ENCODE peak calls at places on chromosomes 5 and 9, in seven cellular contexts. W is HFF-Myc, R is GM06990, K is BE2C, H is epithelial cell of proximal tubule, E is body of pancreas, O is fibroblast of lung. U is an unnamed sample.

GRCh38 chr5:107274576-107274975 is 396.2 kb downstream of the EFNA5 start:
- DNase-seq in E (no peak), W (no peak), R (no peak), O (no peak), H (no peak), K (no peak), U (no peak)

GRCh38 chr5:172733179-172733973 is 37.6 kb downstream of the DUSP1 start:
- DNase-seq in R (no peak), O (peak), E (peak), W (peak), H (peak), K (no peak), U (peak)

GRCh38 chr5:139631520-139632165 is 16.5 kb upstream of the CXXC5 start:
- DNase-seq in H (no peak), R (no peak), W (no peak), O (peak), E (no peak), K (no peak), U (no peak)

GRCh38 chr5:138819065-138819464 is 56.1 kb downstream of the LRRTM2 start:
- DNase-seq in K (no peak), H (no peak), O (no peak), E (no peak), W (no peak), R (no peak), U (no peak)

GRCh38 chr9:76697554-76697953 is 66.7 kb upstream of the PCA3 start:
- DNase-seq in E (no peak), H (no peak), W (no peak), K (no peak), R (no peak), O (no peak), U (no peak)

GRCh38 chr5:56971275-56971674 is 19.4 kb upstream of the MIER3 start:
- DNase-seq in K (no peak), O (no peak), H (no peak), R (no peak), W (no peak), E (no peak), U (no peak)

GRCh38 chr5:59320420-59320819 is 573.1 kb downstream of the PDE4D start:
- DNase-seq in K (no peak), O (no peak), R (no peak), H (no peak), E (no peak), W (no peak), U (no peak)

GRCh38 chr9:120579139-120579749 is 723 bp downstream of the CDK5RAP2 start:
- DNase-seq in K (no peak), W (no peak), R (no peak), O (no peak), E (no peak), H (no peak), U (no peak)

GRCh38 chr5:10351199-10351881 is 2.2 kb upstream of the MARCHF6 start:
- DNase-seq in H (peak), K (no peak), E (peak), R (no peak), W (no peak), O (peak), U (no peak)

GRCh38 chr5:55568629-55569512 is 34.1 kb upstream of the PLPP1 start:
- DNase-seq in O (no peak), K (no peak), W (no peak), R (no peak), E (no peak), H (no peak), U (no peak)

GRCh38 chr9:25936031-25936430 is 257.8 kb upstream of the TUSC1 start:
- DNase-seq in R (no peak), E (no peak), K (no peak), H (no peak), W (no peak), O (no peak), U (no peak)

GRCh38 chr5:83931969-83932368 is 211.3 kb upstream of the HAPLN1 start:
- DNase-seq in O (no peak), K (no peak), W (no peak), H (no peak), E (no peak), R (no peak), U (no peak)

GRCh38 chr9:37989632-37990155 is 79.3 kb downstream of the SHB start:
- DNase-seq in E (no peak), O (no peak), W (no peak), R (no peak), K (no peak), H (no peak), U (no peak)

GRCh38 chr5:119360905-119361605 is 5.2 kb downstream of the TNFAIP8 start:
- DNase-seq in K (no peak), H (no peak), E (no peak), R (no peak), O (no peak), W (no peak), U (no peak)

GRCh38 chr9:93059097-93059959 is 827 bp downstream of the SUSD3 start:
- DNase-seq in H (no peak), E (peak), R (peak), O (no peak), W (no peak), K (no peak), U (no peak)

GRCh38 chr5:79990205-79990597 is 861 bp downstream of the MTX3 start:
- DNase-seq in K (no peak), E (no peak), O (peak), W (no peak), R (peak), H (no peak), U (no peak)

GRCh38 chr9:127972316-127972871 is 8.4 kb downstream of the EEIG1 start:
- DNase-seq in W (no peak), R (no peak), O (no peak), E (no peak), K (peak), H (no peak), U (no peak)

DNA sequence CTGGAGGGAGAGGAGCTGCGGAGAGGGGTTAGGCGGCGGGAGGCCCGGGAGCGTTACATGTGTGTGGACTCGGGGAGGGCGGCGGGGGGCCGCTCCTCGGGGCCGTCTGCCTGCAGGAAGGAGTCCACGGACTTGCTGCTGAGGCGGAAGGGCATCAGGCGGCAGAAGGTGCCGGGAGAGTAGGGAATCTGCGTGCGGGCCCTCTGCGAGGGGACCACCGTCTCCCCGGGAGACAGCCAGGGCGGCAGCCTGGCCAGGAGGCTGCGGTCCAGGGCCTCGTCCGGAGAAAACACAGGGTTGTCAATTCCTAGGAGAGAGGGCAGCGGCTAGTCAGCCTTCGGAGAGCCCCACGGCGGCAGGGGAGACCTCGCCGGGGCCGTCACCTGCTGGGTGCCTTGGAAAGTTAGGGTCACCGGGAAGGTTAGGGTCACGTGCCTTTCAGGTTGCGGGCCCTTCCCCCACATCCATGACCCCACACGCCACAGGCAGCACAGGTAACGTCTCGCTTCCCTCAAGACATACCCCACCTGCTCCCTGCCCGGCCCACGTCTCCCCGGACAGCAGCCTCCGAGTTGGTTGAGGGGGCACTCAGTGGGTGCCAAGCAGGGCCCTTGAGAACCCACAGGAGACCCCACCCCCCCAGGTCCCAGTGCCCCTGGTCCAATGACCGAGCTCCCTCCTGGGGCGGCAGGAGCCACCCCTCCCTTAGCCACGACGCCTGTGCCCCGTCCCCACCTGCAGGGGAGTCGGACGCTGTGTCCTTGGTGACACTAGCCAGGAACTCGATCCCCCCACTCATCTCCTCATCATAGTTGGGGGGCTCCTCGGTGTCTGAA is 32.1 kb downstream of the EXOC3 start:
- DNase-seq in R (peak), H (no peak), O (no peak), E (no peak), K (peak), W (no peak), U (no peak)
- H3K4me3 ChIP-seq in R (peak), H (peak), O (no peak), E (no peak), K (no peak), W (peak), U (peak)

DNA sequence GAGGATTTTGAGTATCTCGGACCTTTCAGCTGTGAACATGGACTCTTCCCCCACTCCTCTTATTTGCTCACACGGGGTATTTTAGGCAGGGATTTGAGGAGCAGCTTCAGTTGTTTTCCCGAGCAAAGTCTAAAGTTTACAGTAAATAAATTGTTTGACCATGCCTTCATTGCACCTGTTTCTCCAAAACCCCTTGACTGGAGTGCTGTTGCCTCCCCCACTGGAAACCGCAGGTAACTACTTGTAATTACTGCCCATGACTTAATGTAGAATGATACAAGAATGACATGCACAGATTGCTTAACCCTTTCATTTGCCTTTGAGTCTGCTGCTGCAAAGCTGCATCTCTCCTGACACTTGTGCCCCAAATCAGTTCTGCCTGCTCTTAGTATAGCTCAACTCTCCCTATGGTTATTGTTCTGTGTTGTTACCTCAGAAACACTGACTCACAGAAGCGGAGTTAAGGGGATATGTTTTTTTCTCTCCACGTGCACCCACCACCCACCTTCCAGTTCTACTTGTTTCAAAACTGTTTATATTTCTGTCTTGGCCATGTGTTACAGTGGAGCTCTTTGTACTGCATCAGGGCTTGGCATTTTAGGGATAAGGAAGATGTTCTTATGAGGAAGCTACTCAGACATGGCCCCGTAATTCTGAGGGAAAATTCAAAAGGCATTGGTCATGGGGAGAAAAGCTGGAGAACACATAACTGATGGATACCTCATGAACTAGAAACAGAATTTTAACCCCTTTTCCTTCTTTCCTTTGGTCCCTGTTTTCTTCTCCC is 2.2 kb downstream of the ADRB2 start:
- DNase-seq in H (no peak), K (no peak), E (no peak), R (no peak), W (no peak), O (no peak), U (no peak)
- TF ChIP-seq CTCF in H (peak), K (no peak), E (no peak), R (peak), W (no peak), O (no peak), U (no peak)

GRCh38 chr5:128645582-128645981 is 107.5 kb upstream of the FBN2 start:
- DNase-seq in H (no peak), E (no peak), O (no peak), K (no peak), W (no peak), R (no peak), U (peak)

GRCh38 chr5:128649183-128649582 is 111.1 kb upstream of the FBN2 start:
- DNase-seq in W (no peak), O (peak), E (no peak), H (no peak), R (no peak), K (no peak), U (peak)

GRCh38 chr5:128644863-128645262 is 106.8 kb upstream of the FBN2 start:
- DNase-seq in H (no peak), W (no peak), E (no peak), R (no peak), K (no peak), O (peak), U (peak)
- H3K4me3 ChIP-seq in H (no peak), W (peak), E (no peak), R (no peak), K (no peak), O (peak), U (no peak)

GRCh38 chr9:33221568-33221884 is 18.4 kb upstream of the SPINK4 start:
- DNase-seq in K (no peak), W (no peak), O (no peak), R (no peak), E (no peak), H (no peak), U (no peak)

GRCh38 chr9:33220681-33221567 is 19.0 kb upstream of the SPINK4 start:
- DNase-seq in E (no peak), W (no peak), R (peak), O (no peak), K (no peak), H (no peak), U (no peak)

GRCh38 chr9:33222031-33222430 is 17.9 kb upstream of the SPINK4 start:
- DNase-seq in W (no peak), O (no peak), E (no peak), H (no peak), K (no peak), R (no peak), U (no peak)

GRCh38 chr9:33225319-33226152 is 14.4 kb upstream of the SPINK4 start:
- DNase-seq in E (peak), R (peak), W (peak), K (peak), O (peak), H (no peak), U (peak)

GRCh38 chr9:33223696-33224095 is 16.3 kb upstream of the SPINK4 start:
- DNase-seq in H (no peak), E (no peak), O (peak), W (no peak), K (no peak), R (no peak), U (no peak)
- TF ChIP-seq CTCF in H (peak), E (no peak), O (no peak), W (no peak), K (peak), R (peak), U (peak)

GRCh38 chr9:35746583-35746982 is 2.4 kb downstream of the GBA2 start:
- DNase-seq in O (no peak), W (no peak), R (no peak), K (no peak), E (peak), H (no peak), U (no peak)
- H3K4me3 ChIP-seq in O (peak), W (peak), R (peak), K (peak), E (no peak), H (peak), U (peak)

GRCh38 chr5:141241496-141241895 is 3.7 kb upstream of the PCDHB15 start:
- DNase-seq in W (no peak), E (no peak), R (no peak), O (no peak), K (no peak), H (no peak), U (no peak)

GRCh38 chr5:141250576-141250975 is 5.4 kb downstream of the PCDHB15 start:
- DNase-seq in W (no peak), R (no peak), E (no peak), H (no peak), K (no peak), O (no peak), U (no peak)

DNA sequence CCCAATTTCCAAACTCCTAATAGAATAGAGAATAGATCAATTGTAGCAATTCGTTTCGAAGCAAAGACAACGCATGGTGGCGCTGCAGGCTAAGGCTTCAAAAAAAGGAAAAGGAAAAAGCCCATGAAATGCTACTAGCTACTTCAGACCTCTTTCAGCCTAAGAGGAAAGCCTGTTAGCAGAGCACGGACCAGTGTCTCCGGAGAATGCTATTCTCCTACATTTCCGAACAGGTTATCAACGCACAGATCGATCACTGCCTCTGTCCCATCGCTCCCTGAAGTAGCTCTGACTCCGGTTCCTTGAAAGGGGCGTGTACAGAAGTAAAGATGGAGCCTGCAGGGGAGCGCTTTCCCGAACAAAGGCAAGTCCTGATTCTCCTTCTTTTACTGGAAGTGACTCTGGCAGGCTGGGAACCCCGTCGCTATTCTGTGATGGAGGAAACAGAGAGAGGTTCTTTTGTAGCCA is at the start of gene PCDHB15:
- DNase-seq in K (peak), R (no peak), O (peak), E (no peak), H (no peak), W (no peak), U (no peak)
- TF ChIP-seq CTCF in K (peak), R (peak), O (no peak), E (peak), H (peak), W (no peak), U (no peak)

GRCh38 chr5:81774359-81774758 is 23.5 kb upstream of the SSBP2 start:
- DNase-seq in K (no peak), R (no peak), W (no peak), H (no peak), E (no peak), O (no peak), U (no peak)

GRCh38 chr5:81776258-81776657 is 25.4 kb upstream of the SSBP2 start:
- DNase-seq in E (no peak), O (no peak), H (no peak), W (no peak), K (no peak), R (no peak), U (no peak)

GRCh38 chr5:81772488-81772887 is 21.6 kb upstream of the SSBP2 start:
- DNase-seq in R (no peak), K (no peak), W (no peak), H (no peak), O (no peak), E (no peak), U (no peak)

GRCh38 chr5:81773148-81773547 is 22.3 kb upstream of the SSBP2 start:
- DNase-seq in K (no peak), H (no peak), R (no peak), E (no peak), O (no peak), W (no peak), U (no peak)

DNA sequence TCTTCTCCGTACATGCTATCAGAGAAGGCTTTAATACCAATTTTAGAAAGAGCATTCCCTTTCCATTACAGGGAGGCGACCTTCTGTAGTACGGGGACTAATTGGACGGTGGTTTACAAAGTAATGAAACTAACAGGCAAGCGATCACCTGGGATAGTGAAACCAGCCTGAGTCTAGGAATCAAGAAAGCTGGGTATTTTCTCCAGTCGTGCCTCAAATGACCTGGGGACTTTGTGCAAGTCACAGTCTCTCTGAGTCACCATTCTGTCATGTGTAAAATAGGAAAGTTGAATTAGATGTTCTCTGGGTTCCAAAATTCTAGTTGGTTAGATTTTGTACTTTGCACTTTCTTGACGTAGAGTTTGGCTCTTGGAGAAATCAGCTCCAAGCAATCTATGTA is 22.7 kb upstream of the SSBP2 start:
- DNase-seq in H (no peak), E (no peak), R (no peak), K (no peak), W (no peak), O (no peak), U (no peak)
- H3K4me3 ChIP-seq in H (no peak), E (no peak), R (no peak), K (no peak), W (no peak), O (no peak), U (no peak)

U was measured in BJ.